ENCODE peak calls at places on chromosomes 16 and 17, in nine cellular contexts. H, U, J, T, W, A, L, Q and Y are unnamed samples.

GRCh38 chr16:8887952-8888560 is 5.9 kb downstream of the LITAFD start:
- DNase-seq in H (peak), U (no peak), J (peak), T (peak), W (no peak), A (peak), L (peak), Q (no peak), Y (peak)

GRCh38 chr17:76541739-76542450 is 2.1 kb downstream of the PRCD start:
- DNase-seq in H (no peak), U (no peak), J (no peak), T (no peak), W (no peak), A (no peak), L (no peak), Q (no peak), Y (no peak)

GRCh38 chr17:41802961-41803682 is 8.6 kb downstream of the P3H4 start:
- DNase-seq in H (no peak), U (no peak), J (no peak), T (no peak), W (no peak), A (no peak), L (no peak), Q (no peak), Y (no peak)

GRCh38 chr16:58381661-58382060 is 10.6 kb upstream of the GINS3 start:
- DNase-seq in H (no peak), U (no peak), J (no peak), T (no peak), W (no peak), A (no peak), L (no peak), Q (no peak), Y (no peak)

GRCh38 chr17:61411114-61411943 is 11.7 kb downstream of the TBX2 start:
- DNase-seq in H (peak), U (peak), J (peak), T (peak), W (peak), A (peak), L (peak), Q (peak), Y (peak)

GRCh38 chr17:48915459-48916282 is 7.5 kb downstream of the UBE2Z start:
- DNase-seq in H (no peak), U (peak), J (no peak), T (no peak), W (no peak), A (no peak), L (peak), Q (no peak), Y (no peak)

GRCh38 chr16:2152695-2153506 is 2.7 kb upstream of the TRAF7 start:
- DNase-seq in H (no peak), U (no peak), J (no peak), T (no peak), W (no peak), A (peak), L (peak), Q (no peak), Y (peak)

GRCh38 chr17:48259710-48260291 is 152.2 kb downstream of the SNX11 start:
- DNase-seq in H (no peak), U (peak), J (no peak), T (no peak), W (no peak), A (no peak), L (no peak), Q (no peak), Y (peak)

GRCh38 chr16:71853413-71853812 is 7.6 kb downstream of the ATXN1L start:
- DNase-seq in H (no peak), U (no peak), J (no peak), T (no peak), W (no peak), A (no peak), L (no peak), Q (no peak), Y (no peak)

GRCh38 chr16:24972608-24973220 is 42.5 kb downstream of the ARHGAP17 start:
- DNase-seq in H (no peak), U (no peak), J (no peak), T (no peak), W (no peak), A (peak), L (no peak), Q (no peak), Y (no peak)

GRCh38 chr16:73034374-73034773 is 13.6 kb downstream of the ZFHX3 start:
- DNase-seq in H (no peak), U (no peak), J (no peak), T (no peak), W (no peak), A (no peak), L (no peak), Q (no peak), Y (no peak)

GRCh38 chr17:67759355-67760171 is 41.8 kb downstream of the NOL11 start:
- DNase-seq in H (no peak), U (no peak), J (peak), T (peak), W (no peak), A (peak), L (no peak), Q (no peak), Y (no peak)

GRCh38 chr17:13114601-13115024 is 96.8 kb upstream of the ELAC2 start:
- DNase-seq in H (no peak), U (no peak), J (no peak), T (no peak), W (no peak), A (no peak), L (peak), Q (no peak), Y (peak)

GRCh38 chr16:87463722-87464690 is 28.8 kb downstream of the ZCCHC14 start:
- DNase-seq in H (no peak), U (peak), J (no peak), T (no peak), W (no peak), A (no peak), L (no peak), Q (no peak), Y (no peak)

GRCh38 chr16:87466975-87467501 is 25.8 kb downstream of the ZCCHC14 start:
- DNase-seq in H (no peak), U (no peak), J (no peak), T (no peak), W (no peak), A (no peak), L (no peak), Q (no peak), Y (no peak)

GRCh38 chr16:87461466-87461975 is 31.3 kb downstream of the ZCCHC14 start:
- DNase-seq in H (peak), U (peak), J (peak), T (no peak), W (no peak), A (peak), L (peak), Q (peak), Y (peak)

GRCh38 chr16:87465306-87465705 is 27.5 kb downstream of the ZCCHC14 start:
- DNase-seq in H (peak), U (peak), J (peak), T (no peak), W (no peak), A (peak), L (peak), Q (peak), Y (peak)

DNA sequence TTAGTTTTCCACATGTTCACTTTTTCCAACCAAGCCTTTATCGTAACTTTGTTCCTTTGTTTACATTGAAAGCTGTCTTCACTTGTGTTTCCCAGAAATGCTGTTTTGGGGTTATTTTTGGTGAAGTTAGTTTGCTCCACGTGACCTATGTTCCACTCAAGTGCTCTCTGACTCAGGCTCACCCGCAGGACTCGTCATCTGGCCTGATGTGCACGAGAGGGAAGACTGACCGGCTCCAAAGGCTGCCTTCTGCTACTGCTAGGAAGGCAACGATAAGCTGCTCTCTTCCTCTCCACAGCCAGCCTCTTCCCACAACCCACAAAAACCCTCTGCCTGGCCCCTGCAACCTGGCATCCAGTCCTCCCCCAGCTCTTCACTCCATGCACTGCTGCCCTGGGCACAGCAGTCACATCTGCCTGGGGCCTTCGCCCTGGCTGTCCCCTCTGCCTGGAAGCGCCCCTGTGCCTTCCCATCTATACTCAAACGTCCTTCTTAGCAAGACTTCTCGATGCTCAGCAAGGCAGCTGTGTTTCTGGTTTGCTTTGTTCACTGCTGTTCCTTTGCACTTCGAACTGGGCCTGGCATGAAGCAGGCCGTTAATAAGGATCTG is 28.0 kb downstream of the ZCCHC14 start:
- DNase-seq in H (no peak), U (no peak), J (peak), T (peak), W (peak), A (peak), L (peak), Q (peak), Y (peak)
- TF ChIP-seq POLR2A in H (no peak), U (no peak), J (peak), T (no peak), W (no peak), A (peak), L (no peak), Q (no peak), Y (peak)

DNA sequence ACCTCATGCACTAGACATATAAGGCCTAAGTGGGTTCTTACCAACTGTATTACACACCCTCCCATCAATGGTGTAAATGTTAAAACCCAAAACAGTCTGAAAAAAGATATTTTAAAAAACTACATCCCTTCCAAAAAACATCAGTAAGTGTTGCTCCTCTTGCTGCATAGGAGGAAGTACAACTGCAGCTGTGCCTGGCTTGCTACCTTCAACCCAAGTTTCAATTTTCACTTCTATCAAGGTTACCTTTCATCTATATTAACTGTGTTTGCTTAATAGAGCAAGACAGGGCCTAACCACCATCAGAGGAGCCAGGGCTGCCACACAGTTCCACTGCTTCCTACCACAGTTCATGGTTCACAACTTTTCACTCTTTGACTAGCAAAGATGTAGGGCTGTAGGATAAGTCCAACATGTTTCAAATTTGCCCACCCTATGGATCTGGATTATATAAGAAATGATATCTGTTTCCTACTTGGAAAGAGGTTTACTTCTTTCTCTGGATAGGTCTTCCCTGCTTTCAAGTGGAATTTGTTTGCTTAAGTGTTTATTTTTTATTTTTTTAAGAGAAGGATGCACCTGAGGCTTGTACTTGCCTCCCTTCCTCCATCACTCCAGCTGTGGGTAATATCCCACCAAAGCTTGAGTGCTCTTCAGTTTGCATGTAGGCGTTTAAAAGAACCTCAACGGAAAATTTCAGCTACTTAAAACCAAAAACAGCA is 56.7 kb downstream of the GRB7 start:
- DNase-seq in H (no peak), U (no peak), J (no peak), T (no peak), W (no peak), A (no peak), L (peak), Q (no peak), Y (no peak)
- TF ChIP-seq POLR2A in H (no peak), U (no peak), J (no peak), T (no peak), W (no peak), A (no peak), L (no peak), Q (no peak), Y (no peak)

GRCh38 chr17:18108400-18109312 is at the start of gene MYO15A:
- DNase-seq in H (no peak), U (no peak), J (no peak), T (no peak), W (no peak), A (no peak), L (no peak), Q (no peak), Y (no peak)
- TF ChIP-seq POLR2A in H (no peak), U (no peak), J (no peak), T (no peak), W (no peak), A (no peak), L (no peak), Q (no peak), Y (no peak)

GRCh38 chr17:74426551-74427047 is 5.3 kb upstream of the GPRC5C start:
- DNase-seq in H (no peak), U (no peak), J (no peak), T (no peak), W (no peak), A (no peak), L (no peak), Q (no peak), Y (no peak)

GRCh38 chr17:74427763-74428153 is 4.1 kb upstream of the GPRC5C start:
- DNase-seq in H (no peak), U (no peak), J (no peak), T (no peak), W (no peak), A (no peak), L (no peak), Q (no peak), Y (no peak)

GRCh38 chr17:74427048-74427762 is 4.7 kb upstream of the GPRC5C start:
- DNase-seq in H (peak), U (no peak), J (no peak), T (no peak), W (no peak), A (peak), L (peak), Q (peak), Y (no peak)

GRCh38 chr17:74424658-74425057 is 7.2 kb upstream of the GPRC5C start:
- DNase-seq in H (no peak), U (no peak), J (no peak), T (no peak), W (no peak), A (no peak), L (no peak), Q (no peak), Y (no peak)

DNA sequence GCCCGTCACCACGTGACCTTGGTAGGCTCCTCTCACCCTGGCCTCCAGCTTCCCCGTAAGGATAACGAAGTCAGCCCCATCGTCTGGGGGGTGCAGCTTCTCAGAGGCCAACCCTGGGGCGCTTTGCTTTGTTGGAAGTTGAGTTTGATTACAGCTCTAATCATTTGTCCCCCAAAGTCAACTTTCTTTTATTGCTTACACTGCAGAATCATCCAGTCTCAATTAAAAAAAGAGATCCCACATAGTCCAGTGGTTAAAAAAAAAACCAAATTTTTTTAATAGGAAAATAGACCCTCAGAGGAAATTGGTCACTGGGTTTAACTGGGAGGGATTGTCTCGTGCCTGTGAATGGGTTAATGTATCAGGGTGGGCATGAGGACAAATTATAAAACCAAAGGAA is 7.8 kb upstream of the GPRC5C start:
- DNase-seq in H (no peak), U (no peak), J (no peak), T (no peak), W (no peak), A (no peak), L (no peak), Q (no peak), Y (no peak)
- TF ChIP-seq POLR2A in H (no peak), U (no peak), J (no peak), T (no peak), W (no peak), A (no peak), L (no peak), Q (no peak), Y (no peak)

DNA sequence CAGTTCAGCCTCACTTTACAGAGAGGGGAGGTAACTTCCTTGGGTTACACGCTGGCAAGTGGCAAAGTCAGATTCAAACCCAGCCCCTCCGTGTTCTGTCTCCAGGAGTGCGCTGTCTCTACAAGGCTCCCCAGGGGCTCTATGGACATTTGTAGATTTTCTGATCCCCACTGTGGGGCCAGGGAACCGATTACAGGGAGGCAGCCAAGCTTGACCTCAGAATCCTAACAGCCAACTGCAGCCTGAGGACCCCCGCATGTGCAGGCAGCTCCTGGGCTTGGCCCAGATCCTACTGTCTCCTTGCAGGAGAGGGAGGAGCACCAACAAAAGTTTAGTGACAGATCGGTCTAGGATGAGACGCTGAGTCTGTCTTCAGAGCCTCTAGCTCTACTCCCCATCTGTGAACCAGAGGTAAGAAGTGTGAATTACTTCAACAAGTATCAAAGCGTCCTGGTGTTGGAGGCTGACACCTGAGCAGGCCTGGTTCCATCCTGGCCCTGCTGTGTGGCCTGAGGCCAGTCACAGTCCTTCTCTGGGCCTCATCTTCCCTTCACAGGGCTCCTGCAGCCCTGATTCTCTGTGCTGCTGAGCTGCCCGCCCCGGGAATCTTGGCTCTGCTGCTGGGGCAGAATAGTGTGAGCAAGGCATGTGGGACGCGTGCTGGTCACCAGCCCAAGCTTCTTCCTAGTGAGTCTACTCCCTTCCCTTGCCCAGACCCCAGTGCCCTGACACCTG is 9.2 kb upstream of the NATD1 start:
- DNase-seq in H (no peak), U (no peak), J (no peak), T (no peak), W (no peak), A (no peak), L (no peak), Q (no peak), Y (no peak)
- TF ChIP-seq POLR2A in H (no peak), U (no peak), J (no peak), T (no peak), W (no peak), A (no peak), L (no peak), Q (no peak), Y (no peak)

GRCh38 chr16:53502331-53503269 is at the start of gene AKTIP:
- DNase-seq in H (peak), U (peak), J (peak), T (no peak), W (no peak), A (peak), L (peak), Q (peak), Y (peak)
- TF ChIP-seq POLR2A in H (peak), U (no peak), J (peak), T (no peak), W (peak), A (peak), L (no peak), Q (no peak), Y (no peak)

GRCh38 chr17:17587614-17588336 is 3.7 kb downstream of the PEMT start:
- DNase-seq in H (no peak), U (no peak), J (no peak), T (no peak), W (no peak), A (no peak), L (no peak), Q (no peak), Y (no peak)

GRCh38 chr17:17590141-17590735 is 1.3 kb downstream of the PEMT start:
- DNase-seq in H (no peak), U (no peak), J (no peak), T (no peak), W (peak), A (no peak), L (no peak), Q (no peak), Y (no peak)

GRCh38 chr17:17590883-17591407 is 563 bp downstream of the PEMT start:
- DNase-seq in H (no peak), U (no peak), J (no peak), T (no peak), W (peak), A (no peak), L (no peak), Q (no peak), Y (no peak)

GRCh38 chr17:17593222-17593620 is 1.7 kb upstream of the PEMT start:
- DNase-seq in H (no peak), U (no peak), J (no peak), T (no peak), W (no peak), A (no peak), L (no peak), Q (no peak), Y (no peak)

GRCh38 chr17:17591408-17592265 is at the start of gene PEMT:
- DNase-seq in H (peak), U (peak), J (peak), T (peak), W (peak), A (peak), L (peak), Q (peak), Y (peak)
- TF ChIP-seq POLR2A in H (peak), U (peak), J (peak), T (no peak), W (peak), A (peak), L (peak), Q (no peak), Y (peak)

GRCh38 chr17:20109121-20109520 is 100.0 kb downstream of the SPECC1 start:
- DNase-seq in H (no peak), U (no peak), J (no peak), T (no peak), W (peak), A (no peak), L (no peak), Q (no peak), Y (no peak)
- TF ChIP-seq POLR2A in H (no peak), U (no peak), J (no peak), T (no peak), W (no peak), A (no peak), L (no peak), Q (no peak), Y (no peak)

GRCh38 chr16:67109407-67110135 is at the start of gene PHAF1:
- DNase-seq in H (peak), U (peak), J (peak), T (peak), W (peak), A (peak), L (peak), Q (peak), Y (peak)
- TF ChIP-seq POLR2A in H (peak), U (peak), J (peak), T (peak), W (peak), A (peak), L (no peak), Q (peak), Y (peak)

GRCh38 chr16:56367764-56368163 is 57.6 kb downstream of the AMFR start:
- DNase-seq in H (no peak), U (no peak), J (no peak), T (no peak), W (no peak), A (no peak), L (no peak), Q (no peak), Y (no peak)

GRCh38 chr16:56370185-56370584 is 55.2 kb downstream of the AMFR start:
- DNase-seq in H (no peak), U (no peak), J (no peak), T (no peak), W (no peak), A (no peak), L (no peak), Q (no peak), Y (no peak)

GRCh38 chr16:56368545-56368944 is 56.8 kb downstream of the AMFR start:
- DNase-seq in H (no peak), U (no peak), J (no peak), T (no peak), W (no peak), A (peak), L (no peak), Q (no peak), Y (no peak)

GRCh38 chr16:56370836-56371235 is 54.5 kb downstream of the AMFR start:
- DNase-seq in H (no peak), U (peak), J (no peak), T (no peak), W (no peak), A (peak), L (peak), Q (no peak), Y (no peak)

DNA sequence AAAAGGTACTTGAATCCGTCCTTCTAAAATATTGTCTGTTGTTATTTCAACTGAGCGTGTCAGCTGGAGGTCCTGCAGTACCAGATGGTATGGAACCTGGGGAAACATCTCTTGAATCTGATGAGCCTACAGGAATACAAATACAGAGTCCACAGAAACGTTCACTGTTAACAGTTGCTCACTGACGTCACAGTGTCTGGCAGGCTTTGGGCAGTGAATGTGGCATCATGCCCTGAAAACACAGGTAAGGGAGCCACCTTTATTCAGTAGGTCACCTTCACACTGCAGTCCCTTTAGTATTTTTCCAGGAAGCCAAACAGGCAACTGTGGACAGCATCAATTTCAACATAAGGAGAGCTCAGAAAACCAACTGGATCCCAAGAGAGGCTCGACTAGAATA is 56.1 kb downstream of the AMFR start:
- DNase-seq in H (no peak), U (no peak), J (no peak), T (no peak), W (no peak), A (peak), L (peak), Q (peak), Y (no peak)
- TF ChIP-seq POLR2A in H (no peak), U (no peak), J (no peak), T (no peak), W (no peak), A (no peak), L (no peak), Q (no peak), Y (no peak)